ENCODE peak calls at places on chromosome 16, in six cellular contexts. U is mesenchymal stem cell, S is H1, F is IMR-90, R is mesendoderm, M is trophoblast cell. X is an unnamed sample.

GRCh38 chr16:66525396-66526180 is 24.3 kb downstream of the TK2 start:
- DNase-seq in R (no peak), F (no peak), M (peak; percentile 94), U (peak; percentile 37), S (no peak), X (no peak)

GRCh38 chr16:84786605-84787302 is 33.0 kb upstream of the CRISPLD2 start:
- DNase-seq in M (no peak), F (no peak), U (no peak), R (no peak), S (no peak), X (no peak)

GRCh38 chr16:23222929-23223328 is 40.4 kb downstream of the SCNN1G start:
- DNase-seq in S (no peak), M (no peak), U (no peak), R (peak; percentile 19), F (no peak), X (no peak)

GRCh38 chr16:80948886-80949502 is 57.7 kb downstream of the CMC2 start:
- DNase-seq in U (no peak), M (peak; percentile 65), F (peak; percentile 20), S (no peak), R (peak; percentile 75), X (peak; percentile 59)

GRCh38 chr16:19396555-19397011 is 21.1 kb upstream of the TMC5 start:
- DNase-seq in R (no peak), M (peak; percentile 34), F (no peak), S (no peak), U (no peak), X (no peak)

GRCh38 chr16:86281435-86281834 is 228.9 kb upstream of the FOXF1 start:
- DNase-seq in U (no peak), M (no peak), S (no peak), F (no peak), R (no peak), X (no peak)

GRCh38 chr16:4323071-4323844 is 7.4 kb downstream of the GLIS2 start:
- DNase-seq in R (no peak), F (no peak), M (peak; percentile 49), U (no peak), S (no peak), X (no peak)

GRCh38 chr16:74830646-74831045 is 56.0 kb upstream of the FA2H start:
- DNase-seq in U (no peak), S (no peak), R (no peak), F (no peak), M (no peak), X (no peak)

GRCh38 chr16:52812945-52813556 is 239.6 kb downstream of the CHD9NB start:
- DNase-seq in R (peak; percentile 68), S (no peak), M (peak; percentile 66), F (peak; percentile 28), U (peak; percentile 57), X (no peak)

GRCh38 chr16:19709381-19710136 is 8.5 kb downstream of the KNOP1 start:
- DNase-seq in S (no peak), U (no peak), R (no peak), M (no peak), F (no peak), X (no peak)

GRCh38 chr16:59758848-59759247 is 1024.7 kb upstream of the GOT2 start:
- DNase-seq in M (peak; percentile 45), R (peak; percentile 49), S (no peak), F (no peak), U (no peak), X (no peak)

GRCh38 chr16:83967838-83968482 is at the start of gene NECAB2:
- DNase-seq in U (peak; percentile 15), F (peak; percentile 8), S (no peak), R (no peak), M (no peak), X (peak; percentile 53)

GRCh38 chr16:87133112-87133850 is 183.9 kb downstream of the C16orf95 start:
- DNase-seq in M (no peak), S (no peak), R (no peak), U (no peak), F (no peak), X (no peak)

GRCh38 chr16:76910931-76911330 is 280.1 kb upstream of the MON1B start:
- DNase-seq in S (no peak), M (peak; percentile 85), U (peak; percentile 87), R (no peak), F (peak; percentile 60), X (no peak)

GRCh38 chr16:79050063-79050462 is 550.5 kb downstream of the MAF start:
- DNase-seq in R (no peak), S (no peak), F (no peak), U (no peak), M (no peak), X (no peak)

GRCh38 chr16:4454618-4455017 is 19.8 kb downstream of the NMRAL1 start:
- DNase-seq in S (no peak), F (no peak), U (no peak), R (peak; percentile 35), M (no peak), X (no peak)

GRCh38 chr16:66315210-66315825 is 51.2 kb upstream of the CDH5 start:
- DNase-seq in M (peak; percentile 94), R (peak; percentile 81), F (peak; percentile 70), U (peak; percentile 77), S (peak; percentile 29), X (peak; percentile 76)

GRCh38 chr16:62256406-62256805 is 220.2 kb upstream of the CDH8 start:
- DNase-seq in M (no peak), U (peak; percentile 64), R (peak; percentile 84), S (no peak), F (no peak), X (no peak)

GRCh38 chr16:48123104-48123788 is 32.5 kb downstream of the ABCC12 start:
- DNase-seq in R (peak; percentile 88), S (no peak), U (peak; percentile 96), F (peak; percentile 100), M (peak; percentile 80), X (no peak)

GRCh38 chr16:31695667-31696066 is 168.0 kb downstream of the AHSP start:
- DNase-seq in R (no peak), M (no peak), S (no peak), U (no peak), F (no peak), X (no peak)

GRCh38 chr16:66517586-66518263 is 32.2 kb downstream of the TK2 start:
- DNase-seq in U (no peak), M (no peak), R (no peak), F (no peak), S (no peak), X (no peak)

GRCh38 chr16:77882359-77882758 is 94.0 kb downstream of the VAT1L start:
- DNase-seq in R (no peak), S (no peak), U (no peak), M (no peak), F (peak; percentile 34), X (no peak)

GRCh38 chr16:79437764-79438728 is 162.5 kb downstream of the MAF start:
- DNase-seq in U (no peak), M (peak; percentile 3), F (no peak), S (no peak), R (peak; percentile 57), X (peak; percentile 15)

GRCh38 chr16:1812732-1813163 is 13.9 kb downstream of the HAGH start:
- DNase-seq in M (peak; percentile 40), U (peak; percentile 77), R (peak; percentile 66), S (no peak), F (peak; percentile 85), X (no peak)

GRCh38 chr16:54409982-54410381 is 123.4 kb upstream of the IRX3 start:
- DNase-seq in S (no peak), M (no peak), U (no peak), F (no peak), R (no peak), X (no peak)

GRCh38 chr16:77457046-77457445 is 22.2 kb upstream of the ADAMTS18 start:
- DNase-seq in S (no peak), R (no peak), F (no peak), M (no peak), U (no peak), X (no peak)

GRCh38 chr16:68760671-68761275 is 23.7 kb downstream of the CDH1 start:
- DNase-seq in R (no peak), F (peak; percentile 13), M (no peak), U (peak; percentile 66), S (no peak), X (no peak)
- H2AK5ac ChIP-seq in R (no peak overlapping the region), F (no peak overlapping the region), M (no peak overlapping the region), U (no peak overlapping the region), S (peak overlapping the region; percentile 77), X (no peak overlapping the region)

DNA sequence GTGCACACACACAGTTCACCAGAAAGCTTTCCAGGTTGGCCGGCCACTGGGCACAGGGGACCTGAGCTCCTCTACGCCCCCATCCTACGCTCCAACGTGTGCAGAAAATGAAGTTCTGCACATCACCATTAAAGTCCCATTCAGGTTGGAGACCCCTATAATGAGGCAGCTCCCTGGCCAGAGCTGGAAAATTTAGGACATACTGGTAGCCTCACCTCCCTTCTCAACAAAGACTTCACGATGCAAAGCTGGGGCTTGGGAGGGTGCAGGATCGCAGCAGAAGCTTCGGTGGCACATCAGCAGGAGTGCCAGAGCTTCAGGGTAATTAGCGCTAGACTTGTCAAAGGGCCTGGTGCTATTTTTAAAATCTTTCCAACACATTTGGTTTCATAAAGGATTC is 15.4 kb upstream of the CALB2 start:
- DNase-seq in M (no peak), F (no peak), S (no peak), U (no peak), R (no peak), X (no peak)
- H3K4me3 ChIP-seq in M (no peak overlapping the region), F (no peak overlapping the region), S (no peak overlapping the region), U (no peak overlapping the region), R (no peak overlapping the region), X (no peak overlapping the region)

GRCh38 chr16:28257256-28257655 is 35.1 kb upstream of the SBK1 start:
- DNase-seq in S (no peak), U (no peak), M (no peak), R (no peak), F (no peak), X (no peak)

GRCh38 chr16:28260193-28260592 is 32.1 kb upstream of the SBK1 start:
- DNase-seq in R (peak; percentile 27), F (no peak), U (no peak), M (no peak), S (no peak), X (no peak)

GRCh38 chr16:28258571-28258970 is 33.8 kb upstream of the SBK1 start:
- DNase-seq in U (no peak), F (peak; percentile 4), R (no peak), S (no peak), M (no peak), X (no peak)

GRCh38 chr16:28259781-28260150 is 32.6 kb upstream of the SBK1 start:
- DNase-seq in F (no peak), R (no peak), S (no peak), M (no peak), U (no peak), X (no peak)

DNA sequence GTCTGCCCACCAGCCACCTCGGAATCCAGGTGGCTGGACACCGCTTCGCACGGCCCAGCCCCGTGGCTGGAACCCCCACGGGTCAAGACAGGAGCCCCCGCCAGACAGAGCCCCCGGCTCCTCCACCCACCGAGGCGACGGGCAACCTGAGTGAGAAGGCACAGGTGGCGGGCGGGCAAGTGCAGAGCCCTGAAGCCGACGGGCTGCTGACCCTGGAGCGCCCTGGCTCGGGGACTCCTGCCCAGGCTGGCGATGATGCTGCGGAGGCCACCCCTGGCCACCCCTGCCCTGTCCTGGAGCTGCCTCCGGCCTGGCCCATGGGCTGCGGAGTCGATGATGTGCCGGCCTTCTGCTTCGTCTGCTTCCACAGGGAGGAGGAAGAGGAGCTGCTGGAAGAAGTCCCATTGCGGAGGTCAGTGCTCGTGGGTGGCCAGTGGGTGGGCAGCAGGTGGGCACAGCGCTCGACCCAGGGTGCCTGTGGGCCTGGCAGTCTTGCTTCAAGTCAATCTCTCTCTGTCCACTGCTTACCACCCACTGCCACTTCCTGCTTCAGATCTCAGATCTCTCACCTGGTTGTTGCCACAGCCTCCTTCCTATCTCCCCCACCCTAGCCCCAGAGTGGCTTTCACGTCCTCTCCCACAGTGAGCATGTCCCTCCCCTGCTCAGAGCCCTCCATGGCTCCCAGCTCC is 33.1 kb upstream of the SBK1 start:
- DNase-seq in M (no peak), S (no peak), R (no peak), U (no peak), F (no peak), X (no peak)
- H2AK5ac ChIP-seq in M (no peak overlapping the region), S (peak overlapping the region; percentile 44), R (no peak overlapping the region), U (no peak overlapping the region), F (no peak overlapping the region), X (peak overlapping the region; percentile 1)

GRCh38 chr16:50311134-50311528 is 44.8 kb downstream of the ADCY7 start:
- DNase-seq in R (no peak), U (no peak), M (no peak), S (no peak), F (no peak), X (no peak)
- H3K4me3 ChIP-seq in R (no peak overlapping the region), U (no peak overlapping the region), M (no peak overlapping the region), S (no peak overlapping the region), F (no peak overlapping the region), X (no peak overlapping the region)